ENCODE peak calls at places on chromosome 14, in four cellular contexts. One of them, this sample, is unnamed.

GRCh38 chr14:98321838-98322237 is 950.2 kb downstream of the BCL11B start:
- DNase-seq in HepG2: no peak
- DNase-seq in K562: no peak
- DNase-seq in H1: no peak
- DNase-seq in this sample: no peak

GRCh38 chr14:104972301-104973211 is 5.6 kb downstream of the AHNAK2 start:
- DNase-seq in H1: no peak
- DNase-seq in HepG2: no peak
- DNase-seq in K562: no peak
- DNase-seq in this sample: no peak

GRCh38 chr14:34845869-34846268 is 29.3 kb downstream of the BAZ1A start:
- DNase-seq in HepG2: no peak
- DNase-seq in H1: no peak
- DNase-seq in K562: no peak
- DNase-seq in this sample: no peak

GRCh38 chr14:95182379-95182778 is 25.1 kb upstream of the DICER1 start:
- DNase-seq in K562: no peak
- DNase-seq in H1: no peak
- DNase-seq in HepG2: no peak
- DNase-seq in this sample: no peak

GRCh38 chr14:97532052-97532451 is 734.9 kb downstream of the VRK1 start:
- DNase-seq in K562: no peak
- DNase-seq in HepG2: no peak
- DNase-seq in H1: no peak
- DNase-seq in this sample: no peak

GRCh38 chr14:70073924-70074566 is 114.7 kb downstream of the SLC8A3 start:
- DNase-seq in K562: peak; percentile 68
- DNase-seq in HepG2: peak; percentile 87
- DNase-seq in H1: peak; percentile 21
- DNase-seq in this sample: no peak

GRCh38 chr14:101127239-101127638 is 223.7 kb upstream of the RTL1 start:
- DNase-seq in HepG2: no peak
- DNase-seq in K562: no peak
- DNase-seq in H1: no peak
- DNase-seq in this sample: no peak

GRCh38 chr14:22420598-22421186 is 168.3 kb downstream of the DAD1 start:
- DNase-seq in K562: no peak
- DNase-seq in HepG2: no peak
- DNase-seq in H1: no peak
- DNase-seq in this sample: no peak

GRCh38 chr14:63039800-63040380 is 5.4 kb downstream of the KCNH5 start:
- DNase-seq in HepG2: peak; percentile 31
- DNase-seq in H1: no peak
- DNase-seq in K562: no peak
- DNase-seq in this sample: no peak

GRCh38 chr14:92546347-92547053 is 32.9 kb downstream of the RIN3 start:
- DNase-seq in K562: no peak
- DNase-seq in HepG2: no peak
- DNase-seq in H1: no peak
- DNase-seq in this sample: no peak

GRCh38 chr14:23153891-23154796 is 29.3 kb downstream of the SLC7A8 start:
- DNase-seq in HepG2: no peak
- DNase-seq in H1: no peak
- DNase-seq in K562: peak; percentile 98
- DNase-seq in this sample: no peak

GRCh38 chr14:94532462-94532861 is 23.2 kb upstream of the SERPINA12 start:
- DNase-seq in H1: no peak
- DNase-seq in K562: no peak
- DNase-seq in HepG2: no peak
- DNase-seq in this sample: peak; percentile 37

GRCh38 chr14:36619131-36619530 is 36.7 kb upstream of the NKX2-8 start:
- DNase-seq in K562: no peak
- DNase-seq in HepG2: no peak
- DNase-seq in H1: no peak
- DNase-seq in this sample: no peak

GRCh38 chr14:69763761-69764510 is 3.0 kb upstream of the SRSF5 start:
- DNase-seq in K562: no peak
- DNase-seq in HepG2: no peak
- DNase-seq in H1: no peak
- DNase-seq in this sample: no peak

GRCh38 chr14:72614891-72615410 is 278.9 kb downstream of the DPF3 start:
- DNase-seq in K562: no peak
- DNase-seq in H1: no peak
- DNase-seq in HepG2: no peak
- DNase-seq in this sample: no peak

GRCh38 chr14:51014086-51014485 is 69.8 kb upstream of the PYGL start:
- DNase-seq in H1: no peak
- DNase-seq in K562: no peak
- DNase-seq in HepG2: no peak
- DNase-seq in this sample: no peak

GRCh38 chr14:67532998-67533753 is at the start of gene PLEKHH1:
- DNase-seq in H1: peak; percentile 63
- DNase-seq in HepG2: peak; percentile 49
- DNase-seq in K562: peak; percentile 66
- DNase-seq in this sample: no peak

GRCh38 chr14:22668417-22668816 is 24.3 kb upstream of the OR6J1 start:
- DNase-seq in HepG2: no peak
- DNase-seq in K562: no peak
- DNase-seq in H1: no peak
- DNase-seq in this sample: no peak

GRCh38 chr14:53278602-53279506 is 125.7 kb upstream of the DDHD1 start:
- DNase-seq in K562: no peak
- DNase-seq in HepG2: peak; percentile 62
- DNase-seq in H1: no peak
- DNase-seq in this sample: no peak

GRCh38 chr14:41662780-41663477 is 56.3 kb downstream of the LRFN5 start:
- DNase-seq in HepG2: peak; percentile 73
- DNase-seq in H1: no peak
- DNase-seq in K562: no peak
- DNase-seq in this sample: no peak

GRCh38 chr14:43116341-43116740 is 1390.7 kb downstream of the FSCB start:
- DNase-seq in H1: no peak
- DNase-seq in HepG2: no peak
- DNase-seq in K562: no peak
- DNase-seq in this sample: no peak

GRCh38 chr14:95229749-95230148 is 72.4 kb upstream of the DICER1 start:
- DNase-seq in K562: no peak
- DNase-seq in HepG2: peak; percentile 35
- DNase-seq in H1: no peak
- DNase-seq in this sample: no peak

GRCh38 chr14:90382491-90383125 is 14.2 kb upstream of the CALM1 start:
- DNase-seq in HepG2: peak; percentile 52
- DNase-seq in H1: no peak
- DNase-seq in K562: no peak
- DNase-seq in this sample: no peak
- TF ChIP-seq BRCA1 in HepG2: no peak
- TF ChIP-seq BRCA1 in H1: no peak
- TF ChIP-seq BRCA1 in K562: no peak
- TF ChIP-seq BRCA1 in this sample: no peak

GRCh38 chr14:64777461-64777860 is 73.2 kb downstream of the PLEKHG3 start:
- DNase-seq in K562: no peak
- DNase-seq in HepG2: no peak
- DNase-seq in H1: no peak
- DNase-seq in this sample: no peak
- TF ChIP-seq TAF1 in K562: no peak
- TF ChIP-seq TAF1 in HepG2: no peak
- TF ChIP-seq TAF1 in H1: no peak
- TF ChIP-seq TAF1 in this sample: no peak

DNA sequence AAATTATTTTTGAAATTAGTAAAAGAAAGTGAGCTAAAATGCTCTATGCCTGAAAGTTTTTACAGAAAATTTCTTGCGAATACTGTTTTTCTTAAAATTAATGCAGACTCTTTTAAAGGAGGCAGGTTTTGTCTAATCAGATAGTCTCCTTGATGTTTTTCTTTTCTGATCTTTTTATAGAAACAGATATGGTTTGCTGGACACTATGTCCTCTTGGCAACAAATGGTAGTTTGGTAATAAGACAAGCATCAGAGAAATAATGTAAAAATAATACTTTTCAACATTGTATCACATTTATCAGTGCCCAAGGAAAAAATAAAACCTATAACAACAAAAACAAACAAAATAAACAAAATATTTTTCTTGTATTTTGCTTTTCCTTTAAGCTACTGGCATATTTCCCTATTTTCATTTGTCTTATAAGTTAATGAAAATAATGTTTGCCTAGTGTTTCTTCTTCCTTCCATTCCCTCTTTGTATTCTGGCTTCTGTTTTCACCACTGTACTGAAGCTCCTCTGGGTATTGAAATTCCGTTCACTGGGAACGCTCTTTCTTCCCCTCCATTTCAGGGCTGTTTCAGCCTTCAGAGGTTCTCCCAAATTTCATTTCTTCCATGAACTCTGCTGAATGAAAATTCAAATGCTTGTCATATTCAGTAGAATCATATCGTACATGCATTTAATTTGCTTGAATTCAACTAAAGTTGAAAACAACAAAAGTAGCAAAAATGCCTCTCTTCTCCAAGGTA is 115.3 kb downstream of the TRMT5 start:
- DNase-seq in H1: no peak
- DNase-seq in K562: no peak
- DNase-seq in HepG2: no peak
- DNase-seq in this sample: no peak
- TF ChIP-seq BRCA1 in H1: no peak
- TF ChIP-seq BRCA1 in K562: no peak
- TF ChIP-seq BRCA1 in HepG2: no peak
- TF ChIP-seq BRCA1 in this sample: no peak

GRCh38 chr14:74594021-74594420 is 18.0 kb downstream of the LTBP2 start:
- DNase-seq in H1: no peak
- DNase-seq in K562: no peak
- DNase-seq in HepG2: no peak
- DNase-seq in this sample: no peak

GRCh38 chr14:74596747-74597456 is 15.1 kb downstream of the LTBP2 start:
- DNase-seq in HepG2: no peak
- DNase-seq in H1: no peak
- DNase-seq in K562: no peak
- DNase-seq in this sample: no peak

GRCh38 chr14:74592476-74593191 is 19.4 kb downstream of the LTBP2 start:
- DNase-seq in K562: no peak
- DNase-seq in H1: no peak
- DNase-seq in HepG2: no peak
- DNase-seq in this sample: peak; percentile 12

GRCh38 chr14:74593241-74593985 is 18.6 kb downstream of the LTBP2 start:
- DNase-seq in K562: no peak
- DNase-seq in H1: no peak
- DNase-seq in HepG2: peak; percentile 28
- DNase-seq in this sample: no peak

DNA sequence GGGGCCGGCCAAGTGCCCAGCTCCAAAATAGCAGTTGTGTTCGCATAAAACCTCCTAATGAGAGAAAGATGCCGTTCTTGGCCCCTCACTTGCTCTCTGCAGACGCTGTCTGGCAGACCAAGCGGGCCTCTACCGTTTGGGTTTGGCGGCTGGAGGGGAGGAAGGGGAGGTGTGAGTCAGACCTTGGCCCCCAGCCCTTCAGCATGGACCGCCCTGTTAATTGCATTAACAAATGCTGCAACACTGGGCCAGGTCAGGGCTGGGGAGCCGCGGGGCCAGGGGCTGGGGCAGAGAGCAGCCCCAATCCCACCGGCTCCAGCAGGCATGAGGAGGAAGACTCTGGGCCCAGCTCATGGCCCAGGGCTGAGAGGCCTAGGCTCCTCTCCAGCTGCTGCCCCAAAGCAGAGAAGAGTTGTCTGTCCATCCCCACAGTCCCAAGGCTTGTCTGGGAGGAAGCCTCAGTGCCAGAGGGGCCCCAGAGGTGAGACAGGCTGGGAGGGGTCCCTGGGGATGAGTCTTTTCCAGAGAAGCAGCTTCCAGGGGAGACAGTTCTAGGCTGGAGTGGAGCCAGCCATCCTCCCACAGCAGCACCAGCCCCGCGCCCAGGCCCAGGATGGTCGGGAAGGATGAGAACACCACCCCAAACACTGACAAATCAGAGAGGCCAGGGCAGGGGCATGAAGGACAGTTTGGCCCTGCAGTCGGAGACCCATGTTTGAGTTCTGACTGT is 16.9 kb downstream of the LTBP2 start:
- DNase-seq in H1: no peak
- DNase-seq in K562: no peak
- DNase-seq in HepG2: no peak
- DNase-seq in this sample: no peak
- TF ChIP-seq TAF1 in H1: no peak
- TF ChIP-seq TAF1 in K562: no peak
- TF ChIP-seq TAF1 in HepG2: no peak
- TF ChIP-seq TAF1 in this sample: no peak

This sample was measured in GM12878.